ENCODE peak calls at places on chromosomes 1 and 21, in four cellular contexts. F is NCI-H510A; U is SK-N-DZ; V is activated naive CD4-positive, alpha-beta T cell treated with anti-CD3 and anti-CD28 coated beads, Interleukin-2, amount 50 U/mL, for 72 hours. G is an unnamed sample.

GRCh38 chr1:162165528-162165927 is 96.0 kb downstream of the NOS1AP start:
- DNase-seq in U (no peak), F (no peak), V (no peak), G (no peak)

GRCh38 chr1:17023103-17023502 is 11.4 kb upstream of the ATP13A2 start:
- DNase-seq in V (no peak), U (no peak), F (no peak), G (no peak)

GRCh38 chr1:234326493-234327366 is 46.5 kb upstream of the COA6 start:
- DNase-seq in U (peak; percentile 63), F (no peak), V (peak; percentile 75), G (peak; percentile 28)

GRCh38 chr1:190046231-190046630 is 431.4 kb downstream of the BRINP3 start:
- DNase-seq in V (no peak), F (no peak), U (no peak), G (no peak)

GRCh38 chr1:3101127-3101939 is 32.3 kb downstream of the PRDM16 start:
- DNase-seq in V (no peak), F (no peak), U (no peak), G (no peak)

GRCh38 chr1:212012034-212012740 is 23.2 kb downstream of the INTS7 start:
- DNase-seq in V (peak; percentile 60), F (peak; percentile 36), U (peak; percentile 44), G (peak; percentile 63)

GRCh38 chr1:190754769-190755168 is 277.1 kb upstream of the BRINP3 start:
- DNase-seq in U (peak; percentile 5), F (no peak), V (no peak), G (no peak)

GRCh38 chr21:44778983-44779382 is 22.6 kb downstream of the UBE2G2 start:
- DNase-seq in F (no peak), U (no peak), V (no peak), G (no peak)

GRCh38 chr21:45280969-45281368 is 6.7 kb downstream of the POFUT2 start:
- DNase-seq in U (no peak), F (no peak), V (no peak), G (no peak)

GRCh38 chr1:31605908-31606427 is 11.5 kb upstream of the HCRTR1 start:
- DNase-seq in V (peak; percentile 21), F (no peak), U (no peak), G (peak; percentile 70)

GRCh38 chr1:150235436-150235851 is 468 bp downstream of the ANP32E start:
- DNase-seq in U (no peak), F (no peak), V (no peak), G (peak; percentile 83)

GRCh38 chr1:228214921-228215662 is 7.2 kb downstream of the OBSCN start:
- DNase-seq in U (no peak), F (no peak), V (no peak), G (peak; percentile 71)

GRCh38 chr1:198892065-198892464 is 253.2 kb downstream of the PTPRC start:
- DNase-seq in V (no peak), U (no peak), F (no peak), G (no peak)

GRCh38 chr1:15339580-15339979 is 70.1 kb upstream of the EFHD2 start:
- DNase-seq in U (no peak), V (no peak), F (no peak), G (no peak)

GRCh38 chr1:116824631-116825399 is 70.6 kb downstream of the CD2 start:
- DNase-seq in F (peak; percentile 4), U (peak; percentile 45), V (no peak), G (no peak)

GRCh38 chr1:44049839-44050238 is 18.6 kb upstream of the SLC6A9 start:
- DNase-seq in V (no peak), F (no peak), U (no peak), G (no peak)

GRCh38 chr1:233244183-233244582 is 51.3 kb downstream of the PCNX2 start:
- DNase-seq in V (no peak), U (no peak), F (no peak), G (no peak)

GRCh38 chr1:30760596-30761311 is 3.2 kb upstream of the LAPTM5 start:
- DNase-seq in F (no peak), V (no peak), U (no peak), G (no peak)

GRCh38 chr1:110426854-110427253 is 19.4 kb upstream of the LAMTOR5 start:
- DNase-seq in U (no peak), V (no peak), F (no peak), G (no peak)

GRCh38 chr1:59976194-59977074 is 49.9 kb upstream of the CYP2J2 start:
- DNase-seq in V (peak; percentile 64), F (peak; percentile 31), U (peak; percentile 53), G (peak; percentile 74)

GRCh38 chr21:38301321-38302214 is 44.8 kb downstream of the KCNJ15 start:
- DNase-seq in V (no peak), U (no peak), F (no peak), G (no peak)

GRCh38 chr1:185441608-185442007 is 124.6 kb upstream of the IVNS1ABP start:
- DNase-seq in U (no peak), V (no peak), F (no peak), G (no peak)

GRCh38 chr1:32716312-32717126 is 13.9 kb upstream of the SYNC start:
- DNase-seq in U (peak; percentile 54), V (peak; percentile 74), F (peak; percentile 92), G (peak; percentile 90)

GRCh38 chr1:98090351-98090750 is 169.5 kb upstream of the DPYD start:
- DNase-seq in V (no peak), U (no peak), F (no peak), G (no peak)

GRCh38 chr1:151364996-151365395 is 7.5 kb downstream of the SELENBP1 start:
- DNase-seq in U (no peak), F (no peak), V (no peak), G (no peak)